ENCODE peak calls at places on chromosomes 11 and 22, in nine cellular contexts. X is hypothalamus, Y is mucosa of descending colon, F is HuH-7.5, U is NCI-H1417, P is iPS-NIHi11, Z is EL, H is left cardiac atrium, R is T-helper 17 cell. L is an unnamed sample.

GRCh38 chr11:103222801-103223200 is 113.6 kb downstream of the DYNC2H1 start:
- DNase-seq in Z (no peak), X (no peak), U (no peak), H (no peak), F (no peak), Y (no peak), R (no peak), P (no peak), L (no peak)

GRCh38 chr11:13304655-13305340 is 27.2 kb downstream of the BMAL1 start:
- DNase-seq in U (no peak), H (no peak), F (no peak), R (no peak), Z (no peak), X (no peak), P (no peak), Y (no peak), L (no peak)

GRCh38 chr11:108343714-108344113 is 120.8 kb downstream of the ATM start:
- DNase-seq in R (no peak), U (no peak), P (no peak), X (no peak), H (no peak), Y (no peak), F (no peak), Z (no peak), L (no peak)

GRCh38 chr11:36139767-36140166 is 149.5 kb downstream of the COMMD9 start:
- DNase-seq in Y (no peak), Z (no peak), F (no peak), P (no peak), R (no peak), H (no peak), U (no peak), X (no peak), L (no peak)

GRCh38 chr11:70501026-70501901 is 102.9 kb downstream of the CTTN start:
- DNase-seq in P (no peak), Y (no peak), U (no peak), F (no peak), X (no peak), Z (peak; percentile 36), R (no peak), H (peak; percentile 49), L (peak; percentile 83)

GRCh38 chr11:11324090-11324489 is 29.0 kb downstream of the CSNK2A3 start:
- DNase-seq in Z (no peak), U (no peak), H (no peak), R (no peak), Y (no peak), X (no peak), F (no peak), P (no peak), L (no peak)

GRCh38 chr11:86706341-86707131 is 34.1 kb upstream of the ME3 start:
- DNase-seq in Y (no peak), R (no peak), P (no peak), F (no peak), Z (no peak), X (no peak), H (no peak), U (no peak), L (no peak)

GRCh38 chr11:74470526-74470925 is 3.2 kb upstream of the KCNE3 start:
- DNase-seq in U (no peak), X (no peak), F (no peak), Y (no peak), R (no peak), Z (no peak), P (no peak), H (no peak), L (no peak)

GRCh38 chr11:827861-828167 is at the start of gene CRACR2B:
- DNase-seq in X (no peak), R (no peak), U (no peak), Y (peak; percentile 78), H (no peak), Z (no peak), F (no peak), P (no peak), L (no peak)

GRCh38 chr11:838441-839279 is 3.7 kb downstream of the POLR2L start:
- DNase-seq in H (no peak), R (no peak), Y (peak; percentile 33), P (no peak), Z (no peak), F (no peak), X (no peak), U (no peak), L (no peak)

GRCh38 chr22:50532353-50532700 is 2.5 kb upstream of the TYMP start:
- DNase-seq in Y (no peak), R (no peak), H (no peak), P (peak; percentile 22), U (peak; percentile 56), X (no peak), F (no peak), Z (no peak), L (no peak)

L was measured in right cardiac atrium.